ENCODE peak calls at places on chromosome 12, in five cellular contexts. One of them, this sample, is unnamed.

GRCh38 chr12:91603060-91603459 is 420.4 kb upstream of the DCN start:
- DNase-seq in NB4: no peak
- DNase-seq in A549: no peak
- DNase-seq in right atrium auricular region: no peak
- DNase-seq in Peyer's patch: no peak
- DNase-seq in this sample: no peak

GRCh38 chr12:1324900-1325299 is 269.5 kb downstream of the FBXL14 start:
- DNase-seq in NB4: peak; percentile 26
- DNase-seq in Peyer's patch: no peak
- DNase-seq in right atrium auricular region: no peak
- DNase-seq in A549: no peak
- DNase-seq in this sample: no peak

GRCh38 chr12:26768611-26769603 is 64.1 kb downstream of the ITPR2 start:
- DNase-seq in right atrium auricular region: no peak
- DNase-seq in Peyer's patch: no peak
- DNase-seq in A549: peak; percentile 89
- DNase-seq in NB4: no peak
- DNase-seq in this sample: peak; percentile 56

GRCh38 chr12:130201037-130201436 is 38.8 kb downstream of the FZD10 start:
- DNase-seq in right atrium auricular region: no peak
- DNase-seq in NB4: no peak
- DNase-seq in Peyer's patch: no peak
- DNase-seq in A549: no peak
- DNase-seq in this sample: no peak

GRCh38 chr12:113190761-113191160 is 5.2 kb downstream of the RITA1 start:
- DNase-seq in right atrium auricular region: no peak
- DNase-seq in A549: peak; percentile 86
- DNase-seq in Peyer's patch: no peak
- DNase-seq in NB4: peak; percentile 69
- DNase-seq in this sample: peak; percentile 88

GRCh38 chr12:1769809-1770494 is 50.4 kb upstream of the LRTM2 start:
- DNase-seq in right atrium auricular region: no peak
- DNase-seq in A549: no peak
- DNase-seq in Peyer's patch: no peak
- DNase-seq in NB4: no peak
- DNase-seq in this sample: no peak

GRCh38 chr12:59649203-59649602 is 53.4 kb downstream of the SLC16A7 start:
- DNase-seq in Peyer's patch: no peak
- DNase-seq in right atrium auricular region: no peak
- DNase-seq in NB4: peak; percentile 23
- DNase-seq in A549: no peak
- DNase-seq in this sample: no peak

GRCh38 chr12:127779301-127780045 is 487.5 kb upstream of the TMEM132C start:
- DNase-seq in Peyer's patch: no peak
- DNase-seq in right atrium auricular region: no peak
- DNase-seq in NB4: no peak
- DNase-seq in A549: no peak
- DNase-seq in this sample: no peak

GRCh38 chr12:122860854-122861585 is 25.8 kb downstream of the HIP1R start:
- DNase-seq in right atrium auricular region: no peak
- DNase-seq in Peyer's patch: no peak
- DNase-seq in NB4: no peak
- DNase-seq in A549: no peak
- DNase-seq in this sample: no peak

GRCh38 chr12:117890644-117891043 is 78.1 kb downstream of the KSR2 start:
- DNase-seq in NB4: no peak
- DNase-seq in Peyer's patch: no peak
- DNase-seq in right atrium auricular region: no peak
- DNase-seq in A549: no peak
- DNase-seq in this sample: no peak

GRCh38 chr12:55057466-55057865 is 37.7 kb downstream of the NEUROD4 start:
- DNase-seq in Peyer's patch: no peak
- DNase-seq in A549: no peak
- DNase-seq in NB4: no peak
- DNase-seq in right atrium auricular region: no peak
- DNase-seq in this sample: no peak

GRCh38 chr12:75389706-75390105 is 1.2 kb upstream of the GLIPR1L2 start:
- DNase-seq in right atrium auricular region: no peak
- DNase-seq in Peyer's patch: no peak
- DNase-seq in A549: no peak
- DNase-seq in NB4: no peak
- DNase-seq in this sample: peak; percentile 31

GRCh38 chr12:70049596-70050360 is 193.5 kb upstream of the CNOT2 start:
- DNase-seq in Peyer's patch: no peak
- DNase-seq in NB4: peak; percentile 67
- DNase-seq in right atrium auricular region: no peak
- DNase-seq in A549: no peak
- DNase-seq in this sample: no peak

GRCh38 chr12:24922109-24922508 is 26.8 kb downstream of the BCAT1 start:
- DNase-seq in Peyer's patch: no peak
- DNase-seq in right atrium auricular region: no peak
- DNase-seq in NB4: peak; percentile 55
- DNase-seq in A549: no peak
- DNase-seq in this sample: no peak

GRCh38 chr12:6745751-6746525 is 7.0 kb downstream of the MLF2 start:
- DNase-seq in right atrium auricular region: no peak
- DNase-seq in Peyer's patch: peak; percentile 59
- DNase-seq in NB4: peak; percentile 89
- DNase-seq in A549: no peak
- DNase-seq in this sample: no peak

GRCh38 chr12:17550011-17550410 is 540.0 kb downstream of the RERGL start:
- DNase-seq in NB4: no peak
- DNase-seq in A549: no peak
- DNase-seq in right atrium auricular region: no peak
- DNase-seq in Peyer's patch: no peak
- DNase-seq in this sample: no peak

GRCh38 chr12:69879007-69879960 is 54.3 kb downstream of the MYRFL start:
- DNase-seq in A549: peak; percentile 69
- DNase-seq in Peyer's patch: peak; percentile 87
- DNase-seq in right atrium auricular region: peak; percentile 70
- DNase-seq in NB4: peak; percentile 70
- DNase-seq in this sample: peak; percentile 77

GRCh38 chr12:57146092-57146491 is 1.3 kb downstream of the LRP1-AS start:
- DNase-seq in NB4: no peak
- DNase-seq in A549: no peak
- DNase-seq in right atrium auricular region: no peak
- DNase-seq in Peyer's patch: no peak
- DNase-seq in this sample: no peak

GRCh38 chr12:125053821-125054220 is 11.4 kb upstream of the AACS start:
- DNase-seq in A549: no peak
- DNase-seq in NB4: no peak
- DNase-seq in right atrium auricular region: no peak
- DNase-seq in Peyer's patch: no peak
- DNase-seq in this sample: no peak

GRCh38 chr12:3231399-3231876 is 154.3 kb downstream of the TSPAN9 start:
- DNase-seq in NB4: no peak
- DNase-seq in Peyer's patch: no peak
- DNase-seq in A549: no peak
- DNase-seq in right atrium auricular region: no peak
- DNase-seq in this sample: no peak

GRCh38 chr12:64480148-64480547 is 28.2 kb downstream of the TBK1 start:
- DNase-seq in right atrium auricular region: no peak
- DNase-seq in A549: no peak
- DNase-seq in NB4: no peak
- DNase-seq in Peyer's patch: no peak
- DNase-seq in this sample: no peak

GRCh38 chr12:98471085-98471484 is 44.3 kb upstream of the TMPO start:
- DNase-seq in NB4: no peak
- DNase-seq in right atrium auricular region: peak; percentile 55
- DNase-seq in Peyer's patch: no peak
- DNase-seq in A549: no peak
- DNase-seq in this sample: no peak

GRCh38 chr12:41476499-41476898 is 288.4 kb downstream of the PDZRN4 start:
- DNase-seq in Peyer's patch: no peak
- DNase-seq in NB4: no peak
- DNase-seq in A549: no peak
- DNase-seq in right atrium auricular region: no peak
- DNase-seq in this sample: no peak

GRCh38 chr12:40474630-40475029 is 217.6 kb upstream of the CNTN1 start:
- DNase-seq in right atrium auricular region: no peak
- DNase-seq in NB4: no peak
- DNase-seq in Peyer's patch: no peak
- DNase-seq in A549: no peak
- DNase-seq in this sample: no peak

GRCh38 chr12:21643758-21644157 is 13.9 kb downstream of the LDHB start:
- DNase-seq in NB4: no peak
- DNase-seq in right atrium auricular region: no peak
- DNase-seq in Peyer's patch: no peak
- DNase-seq in A549: no peak
- DNase-seq in this sample: no peak

GRCh38 chr12:124603143-124603542 is 35.7 kb upstream of the NCOR2 start:
- DNase-seq in right atrium auricular region: no peak
- DNase-seq in Peyer's patch: no peak
- DNase-seq in A549: no peak
- DNase-seq in NB4: no peak
- DNase-seq in this sample: no peak

GRCh38 chr12:17691369-17691768 is 398.6 kb downstream of the RERGL start:
- DNase-seq in Peyer's patch: no peak
- DNase-seq in NB4: no peak
- DNase-seq in right atrium auricular region: no peak
- DNase-seq in A549: no peak
- DNase-seq in this sample: no peak

GRCh38 chr12:46546634-46547273 is 174.2 kb upstream of the SLC38A2 start:
- DNase-seq in Peyer's patch: no peak
- DNase-seq in right atrium auricular region: no peak
- DNase-seq in NB4: peak; percentile 76
- DNase-seq in A549: no peak
- DNase-seq in this sample: no peak

GRCh38 chr12:28527631-28528249 is 337.5 kb downstream of the CCDC91 start:
- DNase-seq in right atrium auricular region: no peak
- DNase-seq in Peyer's patch: no peak
- DNase-seq in NB4: no peak
- DNase-seq in A549: no peak
- DNase-seq in this sample: no peak

GRCh38 chr12:26971963-26972362 is 33.7 kb downstream of the FGFR1OP2 start:
- DNase-seq in A549: no peak
- DNase-seq in right atrium auricular region: no peak
- DNase-seq in NB4: no peak
- DNase-seq in Peyer's patch: no peak
- DNase-seq in this sample: no peak

GRCh38 chr12:130948136-130948535 is 5.6 kb upstream of the ADGRD1 start:
- DNase-seq in A549: no peak
- DNase-seq in Peyer's patch: no peak
- DNase-seq in NB4: no peak
- DNase-seq in right atrium auricular region: peak; percentile 38
- DNase-seq in this sample: no peak

GRCh38 chr12:89770391-89770790 is 61.8 kb upstream of the ATP2B1 start:
- DNase-seq in Peyer's patch: no peak
- DNase-seq in NB4: no peak
- DNase-seq in A549: no peak
- DNase-seq in right atrium auricular region: no peak
- DNase-seq in this sample: no peak

GRCh38 chr12:93979189-93979588 is 169.2 kb upstream of the PLXNC1 start:
- DNase-seq in right atrium auricular region: no peak
- DNase-seq in A549: peak; percentile 47
- DNase-seq in NB4: peak; percentile 46
- DNase-seq in Peyer's patch: peak; percentile 53
- DNase-seq in this sample: peak; percentile 45

GRCh38 chr12:52156757-52157565 is 34.9 kb downstream of the KRT80 start:
- DNase-seq in A549: peak; percentile 88
- DNase-seq in Peyer's patch: peak; percentile 86
- DNase-seq in NB4: peak; percentile 76
- DNase-seq in right atrium auricular region: peak; percentile 76
- DNase-seq in this sample: peak; percentile 83

GRCh38 chr12:65948320-65949008 is 124.2 kb downstream of the HMGA2 start:
- DNase-seq in Peyer's patch: no peak
- DNase-seq in A549: peak; percentile 63
- DNase-seq in NB4: no peak
- DNase-seq in right atrium auricular region: no peak
- DNase-seq in this sample: peak; percentile 99

GRCh38 chr12:737117-737739 is 15.2 kb upstream of the WNK1 start:
- DNase-seq in A549: no peak
- DNase-seq in right atrium auricular region: no peak
- DNase-seq in NB4: no peak
- DNase-seq in Peyer's patch: no peak
- DNase-seq in this sample: no peak

This sample was measured in ACHN.